ENCODE peak calls at places on chromosome 6, in ten cellular contexts. One of them, this sample, is unnamed.

GRCh38 chr6:65566117-65566516 is 140.9 kb downstream of the EYS start:
- DNase-seq in ovary: no peak
- DNase-seq in hepatocyte: no peak
- DNase-seq in endothelial cell of umbilical vein: no peak
- DNase-seq in colonic mucosa: no peak
- DNase-seq in astrocyte: no peak
- DNase-seq in A549: peak; percentile 36
- DNase-seq in transverse colon: no peak
- DNase-seq in cardiac muscle cell: no peak
- DNase-seq in esophagus muscularis mucosa: no peak
- DNase-seq in this sample: no peak

GRCh38 chr6:17393335-17394191 is at the start of gene CAP2:
- DNase-seq in ovary: peak; percentile 54
- DNase-seq in hepatocyte: peak; percentile 82
- DNase-seq in endothelial cell of umbilical vein: peak; percentile 48
- DNase-seq in colonic mucosa: peak; percentile 59
- DNase-seq in astrocyte: peak; percentile 69
- DNase-seq in A549: peak; percentile 62
- DNase-seq in transverse colon: peak; percentile 62
- DNase-seq in cardiac muscle cell: peak; percentile 89
- DNase-seq in esophagus muscularis mucosa: no peak
- DNase-seq in this sample: peak; percentile 41

GRCh38 chr6:84763397-84764331 is 734 bp downstream of the TBX18 start:
- DNase-seq in ovary: peak; percentile 63
- DNase-seq in hepatocyte: peak; percentile 61
- DNase-seq in endothelial cell of umbilical vein: peak; percentile 89
- DNase-seq in colonic mucosa: no peak
- DNase-seq in astrocyte: peak; percentile 44
- DNase-seq in A549: peak; percentile 90
- DNase-seq in transverse colon: no peak
- DNase-seq in cardiac muscle cell: peak; percentile 58
- DNase-seq in esophagus muscularis mucosa: no peak
- DNase-seq in this sample: peak; percentile 42

GRCh38 chr6:5087389-5087788 is 2.2 kb downstream of the PPP1R3G start:
- DNase-seq in ovary: no peak
- DNase-seq in hepatocyte: no peak
- DNase-seq in endothelial cell of umbilical vein: no peak
- DNase-seq in colonic mucosa: peak; percentile 32
- DNase-seq in astrocyte: no peak
- DNase-seq in A549: no peak
- DNase-seq in transverse colon: peak; percentile 27
- DNase-seq in cardiac muscle cell: no peak
- DNase-seq in esophagus muscularis mucosa: no peak
- DNase-seq in this sample: no peak

GRCh38 chr6:3260296-3260695 is 1.5 kb downstream of the PSMG4 start:
- DNase-seq in ovary: no peak
- DNase-seq in hepatocyte: no peak
- DNase-seq in endothelial cell of umbilical vein: no peak
- DNase-seq in colonic mucosa: no peak
- DNase-seq in astrocyte: no peak
- DNase-seq in A549: no peak
- DNase-seq in transverse colon: no peak
- DNase-seq in cardiac muscle cell: no peak
- DNase-seq in esophagus muscularis mucosa: no peak
- DNase-seq in this sample: no peak

GRCh38 chr6:45703041-45703739 is 312.5 kb downstream of the CLIC5 start:
- DNase-seq in ovary: no peak
- DNase-seq in hepatocyte: no peak
- DNase-seq in endothelial cell of umbilical vein: no peak
- DNase-seq in colonic mucosa: no peak
- DNase-seq in astrocyte: peak; percentile 72
- DNase-seq in A549: no peak
- DNase-seq in transverse colon: no peak
- DNase-seq in cardiac muscle cell: no peak
- DNase-seq in esophagus muscularis mucosa: no peak
- DNase-seq in this sample: peak; percentile 83

GRCh38 chr6:150343434-150343833 is 25.4 kb upstream of the IYD start:
- DNase-seq in ovary: no peak
- DNase-seq in hepatocyte: no peak
- DNase-seq in endothelial cell of umbilical vein: no peak
- DNase-seq in colonic mucosa: no peak
- DNase-seq in astrocyte: peak; percentile 54
- DNase-seq in A549: no peak
- DNase-seq in transverse colon: no peak
- DNase-seq in cardiac muscle cell: no peak
- DNase-seq in esophagus muscularis mucosa: no peak
- DNase-seq in this sample: no peak

GRCh38 chr6:44925100-44925739 is 402.9 kb upstream of the RUNX2 start:
- DNase-seq in ovary: no peak
- DNase-seq in hepatocyte: peak; percentile 36
- DNase-seq in endothelial cell of umbilical vein: peak; percentile 59
- DNase-seq in colonic mucosa: no peak
- DNase-seq in astrocyte: peak; percentile 66
- DNase-seq in A549: peak; percentile 25
- DNase-seq in transverse colon: no peak
- DNase-seq in cardiac muscle cell: peak; percentile 6
- DNase-seq in esophagus muscularis mucosa: no peak
- DNase-seq in this sample: peak; percentile 67

DNA sequence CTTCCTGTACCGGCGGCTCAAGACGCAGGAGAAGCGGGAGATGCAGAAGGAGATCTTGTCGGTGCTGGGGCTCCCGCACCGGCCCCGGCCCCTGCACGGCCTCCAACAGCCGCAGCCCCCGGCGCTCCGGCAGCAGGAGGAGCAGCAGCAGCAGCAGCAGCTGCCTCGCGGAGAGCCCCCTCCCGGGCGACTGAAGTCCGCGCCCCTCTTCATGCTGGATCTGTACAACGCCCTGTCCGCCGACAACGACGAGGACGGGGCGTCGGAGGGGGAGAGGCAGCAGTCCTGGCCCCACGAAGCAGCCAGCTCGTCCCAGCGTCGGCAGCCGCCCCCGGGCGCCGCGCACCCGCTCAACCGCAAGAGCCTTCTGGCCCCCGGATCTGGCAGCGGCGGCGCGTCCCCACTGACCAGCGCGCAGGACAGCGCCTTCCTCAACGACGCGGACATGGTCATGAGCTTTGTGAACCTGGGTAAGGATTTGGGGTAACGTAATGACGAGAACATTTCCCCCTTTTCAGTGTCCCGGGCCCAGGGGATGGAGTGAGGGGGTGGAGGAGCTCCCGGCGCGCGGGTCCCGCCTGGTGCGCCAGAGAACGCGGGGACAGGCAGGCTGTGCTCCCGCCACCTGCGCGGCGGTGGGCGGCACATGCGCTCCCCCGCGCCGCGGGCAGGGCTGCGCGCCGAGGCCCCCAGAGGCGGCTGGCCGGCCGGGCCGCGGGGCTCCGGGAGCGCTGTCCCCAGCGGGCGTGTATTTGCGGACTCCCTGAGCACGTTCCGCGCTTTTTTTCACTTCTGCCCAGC is 1.5 kb downstream of the BMP6 start:
- DNase-seq in ovary: peak; percentile 45
- DNase-seq in hepatocyte: peak; percentile 33
- DNase-seq in endothelial cell of umbilical vein: no peak
- DNase-seq in colonic mucosa: no peak
- DNase-seq in astrocyte: no peak
- DNase-seq in A549: peak; percentile 32
- DNase-seq in transverse colon: no peak
- DNase-seq in cardiac muscle cell: peak; percentile 40
- DNase-seq in esophagus muscularis mucosa: peak; percentile 85
- DNase-seq in this sample: no peak
- H3K4me3 ChIP-seq in ovary: peak overlapping the region; percentile 44
- H3K4me3 ChIP-seq in hepatocyte: peak overlapping the region; percentile 24
- H3K4me3 ChIP-seq in endothelial cell of umbilical vein: peak overlapping the region; percentile 95
- H3K4me3 ChIP-seq in colonic mucosa: peak overlapping the region; percentile 27
- H3K4me3 ChIP-seq in astrocyte: peak overlapping the region; percentile 56
- H3K4me3 ChIP-seq in A549: peak overlapping the region; percentile 56
- H3K4me3 ChIP-seq in transverse colon: peak overlapping the region; percentile 21
- H3K4me3 ChIP-seq in cardiac muscle cell: peak overlapping the region; percentile 40
- H3K4me3 ChIP-seq in esophagus muscularis mucosa: peak overlapping the region; percentile 67
- H3K4me3 ChIP-seq in this sample: peak overlapping the region; percentile 17

GRCh38 chr6:106450645-106451044 is 90.1 kb downstream of the CRYBG1 start:
- DNase-seq in ovary: no peak
- DNase-seq in hepatocyte: no peak
- DNase-seq in endothelial cell of umbilical vein: no peak
- DNase-seq in colonic mucosa: no peak
- DNase-seq in astrocyte: no peak
- DNase-seq in A549: no peak
- DNase-seq in transverse colon: no peak
- DNase-seq in cardiac muscle cell: no peak
- DNase-seq in esophagus muscularis mucosa: no peak
- DNase-seq in this sample: no peak

GRCh38 chr6:106446983-106447382 is 86.5 kb downstream of the CRYBG1 start:
- DNase-seq in ovary: no peak
- DNase-seq in hepatocyte: peak; percentile 29
- DNase-seq in endothelial cell of umbilical vein: no peak
- DNase-seq in colonic mucosa: no peak
- DNase-seq in astrocyte: no peak
- DNase-seq in A549: peak; percentile 33
- DNase-seq in transverse colon: no peak
- DNase-seq in cardiac muscle cell: no peak
- DNase-seq in esophagus muscularis mucosa: no peak
- DNase-seq in this sample: no peak

GRCh38 chr6:106445508-106445878 is 85.0 kb downstream of the CRYBG1 start:
- DNase-seq in ovary: no peak
- DNase-seq in hepatocyte: no peak
- DNase-seq in endothelial cell of umbilical vein: no peak
- DNase-seq in colonic mucosa: no peak
- DNase-seq in astrocyte: no peak
- DNase-seq in A549: no peak
- DNase-seq in transverse colon: no peak
- DNase-seq in cardiac muscle cell: no peak
- DNase-seq in esophagus muscularis mucosa: no peak
- DNase-seq in this sample: no peak

GRCh38 chr6:106446287-106446885 is 85.9 kb downstream of the CRYBG1 start:
- DNase-seq in ovary: no peak
- DNase-seq in hepatocyte: no peak
- DNase-seq in endothelial cell of umbilical vein: peak; percentile 26
- DNase-seq in colonic mucosa: no peak
- DNase-seq in astrocyte: no peak
- DNase-seq in A549: peak; percentile 6
- DNase-seq in transverse colon: no peak
- DNase-seq in cardiac muscle cell: peak; percentile 20
- DNase-seq in esophagus muscularis mucosa: no peak
- DNase-seq in this sample: no peak

DNA sequence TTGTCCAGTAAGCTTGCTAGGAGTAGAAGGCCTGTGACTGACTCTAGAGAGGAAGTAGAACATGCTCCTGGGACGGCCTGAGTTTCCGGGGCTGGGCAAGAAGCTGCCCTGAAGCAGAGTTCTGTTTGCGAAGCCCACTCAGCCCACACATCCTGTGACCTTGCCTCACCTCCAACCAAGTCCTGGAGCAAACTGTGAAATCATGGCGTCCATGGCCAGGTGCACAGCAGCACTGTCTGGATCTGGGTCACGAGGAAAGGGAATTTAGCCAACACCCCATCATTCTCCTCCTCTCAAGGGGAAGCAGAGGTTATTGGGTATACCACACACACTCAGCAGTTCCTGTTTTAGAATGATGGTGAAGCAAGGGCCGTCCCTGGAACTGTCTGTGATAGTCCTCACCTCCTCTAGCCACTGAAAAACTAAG is 87.5 kb downstream of the CRYBG1 start:
- DNase-seq in ovary: no peak
- DNase-seq in hepatocyte: no peak
- DNase-seq in endothelial cell of umbilical vein: no peak
- DNase-seq in colonic mucosa: no peak
- DNase-seq in astrocyte: no peak
- DNase-seq in A549: no peak
- DNase-seq in transverse colon: peak; percentile 29
- DNase-seq in cardiac muscle cell: no peak
- DNase-seq in esophagus muscularis mucosa: no peak
- DNase-seq in this sample: no peak
- TF ChIP-seq CTCF in ovary: no peak
- TF ChIP-seq CTCF in hepatocyte: no peak
- TF ChIP-seq CTCF in endothelial cell of umbilical vein: no peak
- TF ChIP-seq CTCF in colonic mucosa: no peak
- TF ChIP-seq CTCF in astrocyte: no peak
- TF ChIP-seq CTCF in A549: no peak
- TF ChIP-seq CTCF in transverse colon: no peak
- TF ChIP-seq CTCF in cardiac muscle cell: no peak
- TF ChIP-seq CTCF in esophagus muscularis mucosa: no peak
- TF ChIP-seq CTCF in this sample: no peak

GRCh38 chr6:72530152-72530551 is 91.7 kb upstream of the KCNQ5 start:
- DNase-seq in ovary: no peak
- DNase-seq in hepatocyte: no peak
- DNase-seq in endothelial cell of umbilical vein: no peak
- DNase-seq in colonic mucosa: no peak
- DNase-seq in astrocyte: peak; percentile 33
- DNase-seq in A549: no peak
- DNase-seq in transverse colon: no peak
- DNase-seq in cardiac muscle cell: no peak
- DNase-seq in esophagus muscularis mucosa: no peak
- DNase-seq in this sample: no peak
- H3K4me3 ChIP-seq in ovary: no peak overlapping the region
- H3K4me3 ChIP-seq in hepatocyte: no peak overlapping the region
- H3K4me3 ChIP-seq in endothelial cell of umbilical vein: no peak overlapping the region
- H3K4me3 ChIP-seq in colonic mucosa: no peak overlapping the region
- H3K4me3 ChIP-seq in astrocyte: no peak overlapping the region
- H3K4me3 ChIP-seq in A549: no peak overlapping the region
- H3K4me3 ChIP-seq in transverse colon: no peak overlapping the region
- H3K4me3 ChIP-seq in cardiac muscle cell: no peak overlapping the region
- H3K4me3 ChIP-seq in esophagus muscularis mucosa: no peak overlapping the region
- H3K4me3 ChIP-seq in this sample: no peak overlapping the region

GRCh38 chr6:43317968-43318367 is 9.3 kb upstream of the CRIP3 start:
- DNase-seq in ovary: no peak
- DNase-seq in hepatocyte: no peak
- DNase-seq in endothelial cell of umbilical vein: no peak
- DNase-seq in colonic mucosa: no peak
- DNase-seq in astrocyte: no peak
- DNase-seq in A549: no peak
- DNase-seq in transverse colon: no peak
- DNase-seq in cardiac muscle cell: no peak
- DNase-seq in esophagus muscularis mucosa: no peak
- DNase-seq in this sample: no peak

GRCh38 chr6:43310137-43310536 is 1.5 kb upstream of the CRIP3 start:
- DNase-seq in ovary: no peak
- DNase-seq in hepatocyte: no peak
- DNase-seq in endothelial cell of umbilical vein: no peak
- DNase-seq in colonic mucosa: no peak
- DNase-seq in astrocyte: peak; percentile 2
- DNase-seq in A549: no peak
- DNase-seq in transverse colon: no peak
- DNase-seq in cardiac muscle cell: no peak
- DNase-seq in esophagus muscularis mucosa: no peak
- DNase-seq in this sample: no peak

GRCh38 chr6:43310624-43311023 is 2.0 kb upstream of the CRIP3 start:
- DNase-seq in ovary: no peak
- DNase-seq in hepatocyte: no peak
- DNase-seq in endothelial cell of umbilical vein: no peak
- DNase-seq in colonic mucosa: no peak
- DNase-seq in astrocyte: no peak
- DNase-seq in A549: no peak
- DNase-seq in transverse colon: no peak
- DNase-seq in cardiac muscle cell: no peak
- DNase-seq in esophagus muscularis mucosa: no peak
- DNase-seq in this sample: peak; percentile 38

GRCh38 chr6:43311681-43312080 is 3.1 kb upstream of the CRIP3 start:
- DNase-seq in ovary: no peak
- DNase-seq in hepatocyte: no peak
- DNase-seq in endothelial cell of umbilical vein: no peak
- DNase-seq in colonic mucosa: no peak
- DNase-seq in astrocyte: no peak
- DNase-seq in A549: no peak
- DNase-seq in transverse colon: no peak
- DNase-seq in cardiac muscle cell: no peak
- DNase-seq in esophagus muscularis mucosa: no peak
- DNase-seq in this sample: no peak

GRCh38 chr6:43313813-43314212 is 5.2 kb upstream of the CRIP3 start:
- DNase-seq in ovary: no peak
- DNase-seq in hepatocyte: no peak
- DNase-seq in endothelial cell of umbilical vein: no peak
- DNase-seq in colonic mucosa: no peak
- DNase-seq in astrocyte: no peak
- DNase-seq in A549: no peak
- DNase-seq in transverse colon: no peak
- DNase-seq in cardiac muscle cell: no peak
- DNase-seq in esophagus muscularis mucosa: no peak
- DNase-seq in this sample: no peak
- TF ChIP-seq CTCF in ovary: no peak
- TF ChIP-seq CTCF in hepatocyte: no peak
- TF ChIP-seq CTCF in endothelial cell of umbilical vein: no peak
- TF ChIP-seq CTCF in colonic mucosa: no peak
- TF ChIP-seq CTCF in astrocyte: no peak
- TF ChIP-seq CTCF in A549: no peak
- TF ChIP-seq CTCF in transverse colon: no peak
- TF ChIP-seq CTCF in cardiac muscle cell: no peak
- TF ChIP-seq CTCF in esophagus muscularis mucosa: no peak
- TF ChIP-seq CTCF in this sample: no peak